ENCODE peak calls at places on chromosomes 1 and 21, in six cellular contexts. L is aorta, Z is heart left ventricle, W is IMR-90, O is uterus, G is psoas muscle. S is an unnamed sample.

GRCh38 chr1:117128323-117129079 is 7.0 kb upstream of the TRIM45 start:
- DNase-seq in L (no peak), Z (no peak), W (peak), O (no peak), G (no peak), S (no peak)

GRCh38 chr1:50152236-50152635 is 43.5 kb downstream of the ELAVL4 start:
- DNase-seq in L (no peak), Z (no peak), W (no peak), O (no peak), G (no peak), S (no peak)

GRCh38 chr1:205576805-205577761 is 54.7 kb downstream of the ELK4 start:
- DNase-seq in L (no peak), Z (no peak), W (no peak), O (no peak), G (no peak), S (no peak)

GRCh38 chr1:112704908-112705627 is 1.9 kb downstream of the RHOC start:
- DNase-seq in L (peak), Z (peak), W (peak), O (peak), G (peak), S (peak)

GRCh38 chr1:197312163-197312562 is 44.1 kb downstream of the CRB1 start:
- DNase-seq in L (no peak), Z (peak), W (no peak), O (no peak), G (no peak), S (no peak)

GRCh38 chr1:91879739-91880138 is 6.2 kb downstream of the TGFBR3 start:
- DNase-seq in L (no peak), Z (no peak), W (no peak), O (no peak), G (no peak), S (no peak)

GRCh38 chr1:116769561-116769977 is 15.3 kb downstream of the CD2 start:
- DNase-seq in L (no peak), Z (no peak), W (no peak), O (no peak), G (no peak), S (no peak)

GRCh38 chr1:89622895-89623294 is 10.0 kb upstream of the LRRC8C start:
- DNase-seq in L (no peak), Z (no peak), W (peak), O (no peak), G (no peak), S (no peak)

GRCh38 chr1:98045211-98046030 is 124.6 kb upstream of the DPYD start:
- DNase-seq in L (no peak), Z (peak), W (peak), O (no peak), G (peak), S (no peak)

GRCh38 chr1:65469126-65469888 is 48.8 kb downstream of the LEPR start:
- DNase-seq in L (no peak), Z (no peak), W (peak), O (no peak), G (no peak), S (no peak)

GRCh38 chr21:45114072-45114471 is 39.7 kb downstream of the ADARB1 start:
- DNase-seq in L (no peak), Z (no peak), W (no peak), O (no peak), G (no peak), S (no peak)

GRCh38 chr1:147115496-147115895 is 56.8 kb downstream of the PRKAB2 start:
- DNase-seq in L (no peak), Z (no peak), W (no peak), O (no peak), G (no peak), S (no peak)

GRCh38 chr1:40264354-40264781 is 6.3 kb downstream of the ZMPSTE24 start:
- DNase-seq in L (no peak), Z (no peak), W (peak), O (no peak), G (no peak), S (no peak)

GRCh38 chr1:37514350-37515184 is at the start of gene MEAF6:
- DNase-seq in L (peak), Z (peak), W (peak), O (peak), G (peak), S (peak)

GRCh38 chr21:17585875-17586450 is 26.7 kb downstream of the BTG3 start:
- DNase-seq in L (no peak), Z (no peak), W (peak), O (no peak), G (no peak), S (no peak)

GRCh38 chr1:43980255-43981134 is 1.5 kb downstream of the B4GALT2 start:
- DNase-seq in L (peak), Z (no peak), W (peak), O (peak), G (no peak), S (no peak)

GRCh38 chr1:203627819-203628184 is 1.2 kb downstream of the ATP2B4 start:
- DNase-seq in L (peak), Z (peak), W (no peak), O (peak), G (no peak), S (no peak)

GRCh38 chr1:234585333-234586055 is 24.5 kb downstream of the IRF2BP2 start:
- DNase-seq in L (peak), Z (no peak), W (peak), O (peak), G (peak), S (no peak)

GRCh38 chr21:28554660-28555475 is 437.8 kb downstream of the LTN1 start:
- DNase-seq in L (no peak), Z (no peak), W (peak), O (no peak), G (no peak), S (no peak)

GRCh38 chr1:247113094-247113497 is 8.9 kb upstream of the ZNF669 start:
- DNase-seq in L (no peak), Z (no peak), W (no peak), O (peak), G (no peak), S (no peak)

GRCh38 chr1:168913711-168914463 is 184.9 kb upstream of the DPT start:
- DNase-seq in L (no peak), Z (no peak), W (no peak), O (no peak), G (no peak), S (no peak)

GRCh38 chr1:182120411-182121258 is 59.1 kb upstream of the ZNF648 start:
- DNase-seq in L (no peak), Z (no peak), W (no peak), O (peak), G (no peak), S (peak)

GRCh38 chr21:36419996-36420395 is 34.8 kb downstream of the CHAF1B start:
- DNase-seq in L (peak), Z (peak), W (peak), O (peak), G (peak), S (peak)

GRCh38 chr21:45427331-45428271 is 22.6 kb downstream of the COL18A1 start:
- DNase-seq in L (peak), Z (peak), W (peak), O (peak), G (peak), S (no peak)

GRCh38 chr1:153567621-153568366 is 2.1 kb upstream of the S100A2 start:
- DNase-seq in L (no peak), Z (no peak), W (peak), O (peak), G (no peak), S (no peak)

DNA sequence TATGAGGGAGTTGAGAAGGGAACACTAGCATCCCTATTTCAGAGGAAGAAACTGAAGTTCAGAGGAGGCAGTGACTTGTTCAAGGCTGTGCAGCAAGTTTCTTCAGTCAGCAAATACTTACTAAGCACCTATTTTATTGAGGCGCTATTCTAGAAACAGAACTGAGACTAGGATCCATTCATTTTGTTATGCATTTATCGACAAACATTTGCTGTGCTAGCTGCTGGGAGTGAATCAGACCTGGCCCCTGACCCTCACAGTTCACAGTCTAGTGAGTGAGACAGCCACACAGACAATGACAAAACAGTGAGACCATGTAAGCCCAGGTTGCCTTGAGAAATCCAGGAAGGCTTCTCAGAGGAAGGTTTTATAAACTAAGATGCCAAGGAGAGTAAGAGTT is 28.2 kb downstream of the TRIM62 start:
- DNase-seq in L (no peak), Z (no peak), W (peak), O (no peak), G (no peak), S (no peak)
- H3K27ac ChIP-seq in L (no peak), Z (peak), W (no peak), O (no peak), G (no peak), S (peak)

GRCh38 chr21:16087523-16087922 is 357.7 kb downstream of the USP25 start:
- DNase-seq in L (no peak), Z (no peak), W (no peak), O (no peak), G (no peak), S (no peak)
- H3K27ac ChIP-seq in L (no peak), Z (no peak), W (no peak), O (peak), G (no peak), S (peak)

DNA sequence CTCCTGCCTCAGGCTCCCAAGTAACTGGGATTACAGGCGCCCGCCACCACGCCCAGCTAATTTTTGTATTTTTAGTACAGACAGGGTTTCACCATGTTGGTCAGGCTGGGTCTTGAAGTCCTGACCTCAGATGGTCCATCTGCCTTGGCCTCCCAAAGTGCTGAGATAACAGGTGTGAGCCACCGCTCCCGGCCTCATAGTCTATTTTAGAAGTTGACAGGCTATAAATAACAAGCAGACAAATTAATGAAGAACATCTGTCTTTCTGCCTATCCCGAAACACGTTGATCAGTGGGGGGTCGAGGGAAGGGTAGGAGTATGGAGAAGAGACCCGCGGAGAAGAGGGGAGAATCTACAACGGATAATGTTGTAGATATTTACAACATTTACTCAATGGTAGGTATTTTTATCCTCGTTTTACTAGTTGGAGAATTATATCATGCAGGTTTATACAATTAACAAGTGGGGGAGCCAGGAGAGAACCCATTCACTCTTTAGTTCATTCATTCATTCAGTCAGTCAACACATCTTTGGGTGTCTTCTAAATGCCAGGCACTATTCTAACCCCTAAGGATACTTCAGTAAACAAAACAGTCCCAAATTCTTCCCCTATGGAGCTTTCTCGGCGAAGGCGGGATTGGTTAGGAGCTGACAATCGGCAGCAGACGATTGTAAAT is 501 bp upstream of the IFNAR2 start:
- DNase-seq in L (no peak), Z (no peak), W (no peak), O (no peak), G (no peak), S (no peak)
- H3K27ac ChIP-seq in L (no peak), Z (peak), W (no peak), O (peak), G (peak), S (peak)

GRCh38 chr1:8384088-8384487 is 66.2 kb downstream of the SLC45A1 start:
- DNase-seq in L (no peak), Z (no peak), W (peak), O (peak), G (no peak), S (no peak)
- H3K27ac ChIP-seq in L (no peak), Z (peak), W (no peak), O (peak), G (peak), S (peak)